ENCODE peak calls at places on chromosomes 13 and 19, in nine cellular contexts. T is esophagus squamous epithelium; Z is neuronal stem cell; G is tibial nerve; K is MM.1S; S is cardiac fibroblast; J is CD4-positive, CD25-positive, alpha-beta regulatory T cell; C is CD8-positive, alpha-beta memory T cell; I is astrocyte of the spinal cord. N is an unnamed sample.

GRCh38 chr13:95039415-95039814 is 261.8 kb downstream of the ABCC4 start:
- DNase-seq in T (no peak), Z (no peak), G (no peak), K (no peak), S (no peak), J (no peak), C (no peak), I (peak; percentile 32), N (no peak)

GRCh38 chr19:39133431-39134270 is 8.1 kb downstream of the PAK4 start:
- DNase-seq in T (no peak), Z (no peak), G (no peak), K (no peak), S (no peak), J (no peak), C (no peak), I (no peak), N (no peak)

GRCh38 chr13:42001580-42001979 is 40.7 kb upstream of the VWA8 start:
- DNase-seq in T (no peak), Z (no peak), G (no peak), K (no peak), S (peak; percentile 90), J (no peak), C (no peak), I (peak; percentile 73), N (no peak)

GRCh38 chr19:4624733-4625362 is 14.5 kb upstream of the TNFAIP8L1 start:
- DNase-seq in T (no peak), Z (no peak), G (no peak), K (no peak), S (peak; percentile 40), J (no peak), C (no peak), I (no peak), N (no peak)

GRCh38 chr19:19113040-19113541 is 25.2 kb downstream of the TMEM161A start:
- DNase-seq in T (no peak), Z (no peak), G (no peak), K (no peak), S (peak; percentile 46), J (no peak), C (no peak), I (peak; percentile 31), N (no peak)

GRCh38 chr13:48110930-48111721 is 16.2 kb upstream of the MED4 start:
- DNase-seq in T (no peak), Z (no peak), G (peak; percentile 60), K (no peak), S (peak; percentile 72), J (no peak), C (no peak), I (peak; percentile 35), N (no peak)

GRCh38 chr13:94716016-94716415 is 3.7 kb upstream of the SOX21 start:
- DNase-seq in T (no peak), Z (no peak), G (no peak), K (no peak), S (peak; percentile 19), J (no peak), C (no peak), I (peak; percentile 15), N (no peak)

GRCh38 chr19:55550321-55550650 is 4.9 kb upstream of the SBK3 start:
- DNase-seq in T (no peak), Z (peak; percentile 59), G (no peak), K (no peak), S (no peak), J (no peak), C (no peak), I (no peak), N (no peak)

GRCh38 chr13:52125547-52125946 is 3.3 kb downstream of the NEK5 start:
- DNase-seq in T (no peak), Z (no peak), G (no peak), K (no peak), S (no peak), J (no peak), C (no peak), I (no peak), N (no peak)

GRCh38 chr19:15536350-15536749 is 28.0 kb downstream of the CYP4F22 start:
- DNase-seq in T (no peak), Z (no peak), G (no peak), K (no peak), S (no peak), J (no peak), C (no peak), I (no peak), N (no peak)

GRCh38 chr19:33054623-33055022 is 10.1 kb downstream of the RHPN2 start:
- DNase-seq in T (no peak), Z (no peak), G (no peak), K (no peak), S (no peak), J (no peak), C (no peak), I (no peak), N (peak; percentile 14)

GRCh38 chr13:33445476-33445875 is 159.9 kb upstream of the STARD13 start:
- DNase-seq in T (no peak), Z (no peak), G (no peak), K (no peak), S (no peak), J (no peak), C (no peak), I (no peak), N (no peak)

GRCh38 chr13:98825659-98826058 is 73.2 kb upstream of the SLC15A1 start:
- DNase-seq in T (no peak), Z (no peak), G (no peak), K (no peak), S (peak; percentile 31), J (no peak), C (no peak), I (no peak), N (no peak)

GRCh38 chr19:40862785-40863184 is 12.5 kb upstream of the CYP2A6 start:
- DNase-seq in T (no peak), Z (no peak), G (no peak), K (no peak), S (peak; percentile 28), J (no peak), C (no peak), I (no peak), N (no peak)

GRCh38 chr19:49848938-49849337 is 2.0 kb upstream of the PTOV1 start:
- DNase-seq in T (no peak), Z (no peak), G (no peak), K (no peak), S (no peak), J (no peak), C (no peak), I (no peak), N (no peak)

GRCh38 chr13:52851153-52851962 is 2.9 kb upstream of the PCDH8 start:
- DNase-seq in T (no peak), Z (peak; percentile 88), G (peak; percentile 23), K (peak; percentile 83), S (peak; percentile 12), J (no peak), C (no peak), I (peak; percentile 6), N (peak; percentile 41)

GRCh38 chr13:75931116-75931515 is 295.0 kb downstream of the LMO7 start:
- DNase-seq in T (no peak), Z (no peak), G (no peak), K (no peak), S (no peak), J (no peak), C (no peak), I (peak; percentile 52), N (no peak)

GRCh38 chr13:59774511-59774911 is 389.2 kb downstream of the DIAPH3 start:
- DNase-seq in T (no peak), Z (peak; percentile 17), G (no peak), K (no peak), S (peak; percentile 63), J (no peak), C (no peak), I (peak; percentile 78), N (peak; percentile 26)

DNA sequence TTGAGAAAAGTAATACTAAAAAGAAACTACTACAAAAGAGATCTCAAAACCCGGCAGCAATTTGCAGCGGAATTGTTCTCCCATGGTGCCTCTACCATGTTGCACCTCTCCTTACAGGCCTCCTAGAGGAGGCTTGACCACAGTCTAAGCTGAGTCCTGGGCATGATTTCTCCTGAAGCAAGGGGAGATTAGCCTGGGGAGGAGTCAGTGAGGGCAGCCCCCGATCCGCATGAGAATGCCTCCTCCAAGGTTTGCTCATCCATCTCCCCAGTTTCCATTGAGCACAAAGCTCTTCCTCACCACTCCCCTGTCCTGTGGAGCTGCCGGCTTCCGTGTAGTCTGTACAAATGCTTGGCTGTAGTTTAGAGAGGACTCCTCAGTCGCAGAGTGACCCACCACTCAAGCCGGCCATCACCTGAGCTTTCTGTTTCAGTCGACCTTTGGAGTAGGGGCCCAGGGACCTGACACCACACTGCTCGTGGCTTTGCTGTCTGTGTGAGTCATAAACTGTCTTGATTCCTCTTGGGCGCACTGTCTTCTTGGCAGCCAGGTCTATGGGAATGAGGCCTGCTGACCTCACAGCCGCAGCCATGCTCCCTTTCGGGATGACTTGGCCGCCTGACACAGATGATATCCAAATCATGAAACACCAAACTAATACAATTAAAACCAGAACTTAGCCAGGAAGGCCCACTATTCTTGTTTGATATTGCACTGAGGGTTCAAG is 72.3 kb downstream of the C1QTNF9 start:
- DNase-seq in T (no peak), Z (no peak), G (peak; percentile 36), K (no peak), S (peak; percentile 32), J (no peak), C (no peak), I (peak; percentile 2), N (peak; percentile 87)
- H3K4me3 ChIP-seq in T (no peak overlapping the region), Z (no peak overlapping the region), G (no peak overlapping the region), K (no peak overlapping the region), S (no peak overlapping the region), J (no peak overlapping the region), C (no peak overlapping the region), I (no peak overlapping the region), N (no peak overlapping the region)

GRCh38 chr13:21060063-21060826 is 1.1 kb downstream of the LATS2 start:
- DNase-seq in T (no peak), Z (no peak), G (peak; percentile 30), K (no peak), S (peak; percentile 60), J (no peak), C (no peak), I (peak; percentile 54), N (peak; percentile 50)
- H3K4me3 ChIP-seq in T (peak overlapping the region; percentile 95), Z (peak overlapping the region; percentile 88), G (peak overlapping the region; percentile 96), K (no peak overlapping the region), S (peak overlapping the region; percentile 78), J (no peak overlapping the region), C (no peak overlapping the region), I (peak overlapping the region; percentile 65), N (peak overlapping the region; percentile 97)

GRCh38 chr19:45681391-45682015 is 10.2 kb downstream of the SNRPD2 start:
- DNase-seq in T (peak; percentile 35), Z (peak; percentile 77), G (peak; percentile 61), K (peak; percentile 86), S (peak; percentile 86), J (peak; percentile 79), C (peak; percentile 88), I (peak; percentile 78), N (peak; percentile 90)
- H3K4me3 ChIP-seq in T (peak overlapping the region; percentile 3), Z (peak overlapping the region; percentile 70), G (peak overlapping the region; percentile 32), K (peak overlapping the region; percentile 61), S (peak overlapping the region; percentile 46), J (peak overlapping the region; percentile 44), C (peak overlapping the region; percentile 46), I (peak overlapping the region; percentile 30), N (peak overlapping the region; percentile 36)

DNA sequence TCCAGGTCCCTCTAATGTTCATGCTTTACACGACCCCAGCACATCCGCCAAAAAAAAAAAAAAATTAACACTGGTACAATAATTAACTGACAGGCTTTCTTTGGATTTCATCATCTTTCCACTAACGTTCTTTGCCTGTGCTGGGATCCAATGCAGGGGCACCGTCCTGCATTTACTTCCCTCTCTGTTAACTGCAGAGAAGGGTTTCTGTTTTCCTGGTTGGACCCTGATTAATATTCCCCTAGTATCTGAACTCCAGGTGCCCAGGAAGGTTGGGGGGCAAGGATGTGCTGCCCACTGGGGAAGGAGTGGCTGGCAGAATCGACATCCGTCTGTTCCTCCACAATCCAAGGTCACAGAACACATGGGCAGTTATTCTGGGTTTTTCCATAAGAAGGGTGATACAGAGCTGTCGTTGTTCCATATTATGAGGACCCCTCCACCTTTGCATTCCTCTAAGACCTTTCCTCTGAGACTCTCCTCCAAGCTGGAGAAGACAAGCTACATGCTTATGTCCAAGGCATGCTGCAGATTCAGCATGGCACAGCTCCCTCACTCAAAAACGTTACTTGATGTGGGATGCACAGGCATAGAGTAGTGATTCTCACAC is 4.5 kb upstream of the LAIR1 start:
- DNase-seq in T (no peak), Z (no peak), G (no peak), K (no peak), S (no peak), J (no peak), C (no peak), I (no peak), N (no peak)
- H3K4me3 ChIP-seq in T (no peak overlapping the region), Z (no peak overlapping the region), G (no peak overlapping the region), K (peak overlapping the region; percentile 54), S (no peak overlapping the region), J (peak overlapping the region; percentile 75), C (peak overlapping the region; percentile 61), I (no peak overlapping the region), N (no peak overlapping the region)